ENCODE peak calls at places on chromosomes 5 and 9, in seven cellular contexts. One of them, this sample, is unnamed.

GRCh38 chr9:34553511-34554021 is 30.8 kb upstream of the ENHO start:
- DNase-seq in transverse colon: no peak
- DNase-seq in H1: no peak
- DNase-seq in endothelial cell of umbilical vein: no peak
- DNase-seq in sigmoid colon: peak; percentile 50
- DNase-seq in spleen: peak; percentile 64
- DNase-seq in upper lobe of left lung: peak; percentile 66
- DNase-seq in this sample: no peak

GRCh38 chr5:99243111-99243510 is 314.3 kb upstream of the CHD1 start:
- DNase-seq in sigmoid colon: no peak
- DNase-seq in H1: no peak
- DNase-seq in endothelial cell of umbilical vein: no peak
- DNase-seq in spleen: no peak
- DNase-seq in upper lobe of left lung: no peak
- DNase-seq in transverse colon: no peak
- DNase-seq in this sample: no peak

GRCh38 chr5:135063056-135063445 is 29.0 kb upstream of the PITX1 start:
- DNase-seq in endothelial cell of umbilical vein: no peak
- DNase-seq in sigmoid colon: peak; percentile 36
- DNase-seq in H1: no peak
- DNase-seq in upper lobe of left lung: no peak
- DNase-seq in spleen: peak; percentile 51
- DNase-seq in transverse colon: no peak
- DNase-seq in this sample: no peak

GRCh38 chr9:126809068-126809467 is 4.2 kb downstream of the ZBTB43 start:
- DNase-seq in sigmoid colon: no peak
- DNase-seq in upper lobe of left lung: no peak
- DNase-seq in endothelial cell of umbilical vein: no peak
- DNase-seq in transverse colon: no peak
- DNase-seq in H1: no peak
- DNase-seq in spleen: no peak
- DNase-seq in this sample: no peak

GRCh38 chr5:160001457-160001856 is 7.5 kb upstream of the TTC1 start:
- DNase-seq in spleen: no peak
- DNase-seq in upper lobe of left lung: no peak
- DNase-seq in endothelial cell of umbilical vein: no peak
- DNase-seq in H1: no peak
- DNase-seq in sigmoid colon: no peak
- DNase-seq in transverse colon: peak; percentile 26
- DNase-seq in this sample: no peak

GRCh38 chr5:135100011-135100410 is 66.0 kb upstream of the PITX1 start:
- DNase-seq in upper lobe of left lung: no peak
- DNase-seq in spleen: peak; percentile 16
- DNase-seq in endothelial cell of umbilical vein: no peak
- DNase-seq in sigmoid colon: no peak
- DNase-seq in H1: no peak
- DNase-seq in transverse colon: no peak
- DNase-seq in this sample: no peak

GRCh38 chr9:98081477-98082219 is 25.1 kb downstream of the NANS start:
- DNase-seq in endothelial cell of umbilical vein: peak; percentile 56
- DNase-seq in sigmoid colon: no peak
- DNase-seq in transverse colon: peak; percentile 57
- DNase-seq in spleen: peak; percentile 67
- DNase-seq in H1: no peak
- DNase-seq in upper lobe of left lung: no peak
- DNase-seq in this sample: no peak

GRCh38 chr9:126805546-126806262 is 864 bp downstream of the ZBTB43 start:
- DNase-seq in spleen: peak; percentile 80
- DNase-seq in sigmoid colon: peak; percentile 70
- DNase-seq in upper lobe of left lung: no peak
- DNase-seq in transverse colon: peak; percentile 74
- DNase-seq in endothelial cell of umbilical vein: peak; percentile 33
- DNase-seq in H1: no peak
- DNase-seq in this sample: peak; percentile 59

GRCh38 chr5:97838214-97838613 is 655.2 kb upstream of the RIOK2 start:
- DNase-seq in sigmoid colon: no peak
- DNase-seq in transverse colon: no peak
- DNase-seq in upper lobe of left lung: no peak
- DNase-seq in spleen: no peak
- DNase-seq in endothelial cell of umbilical vein: peak; percentile 96
- DNase-seq in H1: no peak
- DNase-seq in this sample: no peak

GRCh38 chr9:83299556-83299955 is 236.6 kb upstream of the RASEF start:
- DNase-seq in sigmoid colon: no peak
- DNase-seq in upper lobe of left lung: no peak
- DNase-seq in spleen: no peak
- DNase-seq in H1: no peak
- DNase-seq in transverse colon: no peak
- DNase-seq in endothelial cell of umbilical vein: peak; percentile 11
- DNase-seq in this sample: no peak

GRCh38 chr5:167708449-167708848 is 583.0 kb upstream of the WWC1 start:
- DNase-seq in upper lobe of left lung: no peak
- DNase-seq in H1: no peak
- DNase-seq in sigmoid colon: no peak
- DNase-seq in spleen: no peak
- DNase-seq in endothelial cell of umbilical vein: no peak
- DNase-seq in transverse colon: no peak
- DNase-seq in this sample: no peak

GRCh38 chr5:58462623-58463230 is 2.8 kb upstream of the PLK2 start:
- DNase-seq in transverse colon: peak; percentile 32
- DNase-seq in sigmoid colon: no peak
- DNase-seq in upper lobe of left lung: no peak
- DNase-seq in H1: no peak
- DNase-seq in spleen: no peak
- DNase-seq in endothelial cell of umbilical vein: peak; percentile 90
- DNase-seq in this sample: no peak

GRCh38 chr9:132031467-132031866 is 48.2 kb downstream of the MED27 start:
- DNase-seq in spleen: no peak
- DNase-seq in upper lobe of left lung: no peak
- DNase-seq in endothelial cell of umbilical vein: no peak
- DNase-seq in H1: no peak
- DNase-seq in transverse colon: no peak
- DNase-seq in sigmoid colon: no peak
- DNase-seq in this sample: no peak

GRCh38 chr5:156892223-156892622 is 42.1 kb downstream of the PPP1R2B start:
- DNase-seq in H1: no peak
- DNase-seq in upper lobe of left lung: no peak
- DNase-seq in endothelial cell of umbilical vein: no peak
- DNase-seq in transverse colon: no peak
- DNase-seq in sigmoid colon: no peak
- DNase-seq in spleen: no peak
- DNase-seq in this sample: no peak

GRCh38 chr5:54883374-54884194 is 101.8 kb downstream of the ESM1 start:
- DNase-seq in H1: peak; percentile 39
- DNase-seq in spleen: peak; percentile 78
- DNase-seq in transverse colon: peak; percentile 29
- DNase-seq in sigmoid colon: peak; percentile 84
- DNase-seq in endothelial cell of umbilical vein: peak; percentile 53
- DNase-seq in upper lobe of left lung: peak; percentile 86
- DNase-seq in this sample: no peak

GRCh38 chr9:95772320-95773060 is 103.0 kb upstream of the ERCC6L2 start:
- DNase-seq in upper lobe of left lung: peak; percentile 48
- DNase-seq in transverse colon: peak; percentile 79
- DNase-seq in spleen: no peak
- DNase-seq in endothelial cell of umbilical vein: no peak
- DNase-seq in H1: peak; percentile 29
- DNase-seq in sigmoid colon: peak; percentile 93
- DNase-seq in this sample: no peak

GRCh38 chr5:111165058-111165457 is 59.1 kb upstream of the CAMK4 start:
- DNase-seq in upper lobe of left lung: no peak
- DNase-seq in transverse colon: no peak
- DNase-seq in endothelial cell of umbilical vein: no peak
- DNase-seq in H1: no peak
- DNase-seq in spleen: no peak
- DNase-seq in sigmoid colon: no peak
- DNase-seq in this sample: no peak

GRCh38 chr9:78565481-78565880 is 268.6 kb downstream of the PSAT1 start:
- DNase-seq in upper lobe of left lung: no peak
- DNase-seq in spleen: no peak
- DNase-seq in sigmoid colon: no peak
- DNase-seq in H1: no peak
- DNase-seq in endothelial cell of umbilical vein: no peak
- DNase-seq in transverse colon: no peak
- DNase-seq in this sample: no peak

DNA sequence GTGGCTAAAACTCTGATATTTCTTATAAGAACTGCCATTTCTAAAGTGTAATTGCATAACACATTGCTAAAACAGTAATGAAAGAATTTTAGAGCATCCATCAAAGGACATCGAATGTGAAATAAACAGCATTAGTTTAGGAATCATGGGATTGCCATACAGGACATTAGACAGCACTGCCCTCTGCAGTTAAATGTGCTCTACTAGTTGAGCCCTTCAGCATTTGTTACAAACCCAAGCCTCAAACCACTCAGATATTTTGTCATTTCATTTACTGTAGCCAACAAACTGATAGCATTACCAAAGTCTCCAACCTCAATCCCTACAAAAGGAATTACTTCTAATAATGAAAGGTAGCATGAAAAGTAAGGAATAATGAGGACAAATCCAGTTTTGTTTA is 116.8 kb upstream of the COX7C start:
- DNase-seq in H1: no peak
- DNase-seq in transverse colon: no peak
- DNase-seq in endothelial cell of umbilical vein: no peak
- DNase-seq in sigmoid colon: no peak
- DNase-seq in spleen: no peak
- DNase-seq in upper lobe of left lung: no peak
- DNase-seq in this sample: no peak
- TF ChIP-seq CTCF in H1: no peak
- TF ChIP-seq CTCF in transverse colon: no peak
- TF ChIP-seq CTCF in endothelial cell of umbilical vein: no peak
- TF ChIP-seq CTCF in sigmoid colon: no peak
- TF ChIP-seq CTCF in spleen: no peak
- TF ChIP-seq CTCF in upper lobe of left lung: no peak
- TF ChIP-seq CTCF in this sample: no peak

GRCh38 chr9:92666236-92666635 is 3.7 kb downstream of the IPPK start:
- DNase-seq in sigmoid colon: no peak
- DNase-seq in upper lobe of left lung: no peak
- DNase-seq in spleen: peak; percentile 56
- DNase-seq in H1: no peak
- DNase-seq in endothelial cell of umbilical vein: no peak
- DNase-seq in transverse colon: no peak
- DNase-seq in this sample: peak; percentile 65
- TF ChIP-seq POLR2A in sigmoid colon: no peak
- TF ChIP-seq POLR2A in upper lobe of left lung: no peak
- TF ChIP-seq POLR2A in spleen: no peak
- TF ChIP-seq POLR2A in H1: no peak
- TF ChIP-seq POLR2A in endothelial cell of umbilical vein: no peak
- TF ChIP-seq POLR2A in transverse colon: no peak
- TF ChIP-seq POLR2A in this sample: no peak

DNA sequence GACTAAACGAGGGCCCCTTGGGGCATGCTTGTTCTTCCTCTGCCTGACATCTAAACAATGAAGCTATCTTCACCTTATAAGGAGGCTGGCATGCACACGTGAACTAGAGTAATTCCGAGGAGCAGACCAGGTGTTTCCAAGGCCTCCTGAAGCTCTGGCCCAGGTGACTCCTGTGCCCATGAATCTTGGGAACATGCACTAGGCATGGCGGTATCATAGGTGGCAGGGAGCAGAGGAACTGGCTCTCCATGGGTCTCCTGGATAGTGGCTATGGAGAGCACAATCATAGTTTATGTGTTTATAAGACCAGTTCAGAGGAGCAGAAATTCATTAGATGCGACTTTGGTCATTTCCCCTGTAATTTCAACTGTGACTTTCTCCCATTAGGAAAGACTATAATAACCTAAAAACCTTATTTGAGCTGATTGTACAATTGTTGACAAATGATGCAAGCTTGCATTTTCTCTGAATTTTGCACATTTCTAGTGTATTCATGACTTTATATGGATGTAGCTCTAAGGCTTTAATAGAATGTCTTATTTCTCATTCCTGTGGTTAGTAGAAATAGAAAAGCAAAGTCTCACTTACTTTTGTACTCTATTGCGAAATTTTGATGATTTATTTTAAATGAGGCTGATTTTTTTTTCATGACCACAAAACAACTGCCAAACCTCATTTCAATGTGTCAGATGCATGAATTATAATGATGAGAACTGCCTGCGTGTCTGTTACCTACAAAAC is 135.3 kb upstream of the RPS23 start:
- DNase-seq in upper lobe of left lung: no peak
- DNase-seq in spleen: no peak
- DNase-seq in transverse colon: no peak
- DNase-seq in H1: no peak
- DNase-seq in endothelial cell of umbilical vein: no peak
- DNase-seq in sigmoid colon: no peak
- DNase-seq in this sample: no peak
- TF ChIP-seq POLR2AphosphoS5 in upper lobe of left lung: no peak
- TF ChIP-seq POLR2AphosphoS5 in spleen: no peak
- TF ChIP-seq POLR2AphosphoS5 in transverse colon: no peak
- TF ChIP-seq POLR2AphosphoS5 in H1: no peak
- TF ChIP-seq POLR2AphosphoS5 in endothelial cell of umbilical vein: no peak
- TF ChIP-seq POLR2AphosphoS5 in sigmoid colon: no peak
- TF ChIP-seq POLR2AphosphoS5 in this sample: no peak

DNA sequence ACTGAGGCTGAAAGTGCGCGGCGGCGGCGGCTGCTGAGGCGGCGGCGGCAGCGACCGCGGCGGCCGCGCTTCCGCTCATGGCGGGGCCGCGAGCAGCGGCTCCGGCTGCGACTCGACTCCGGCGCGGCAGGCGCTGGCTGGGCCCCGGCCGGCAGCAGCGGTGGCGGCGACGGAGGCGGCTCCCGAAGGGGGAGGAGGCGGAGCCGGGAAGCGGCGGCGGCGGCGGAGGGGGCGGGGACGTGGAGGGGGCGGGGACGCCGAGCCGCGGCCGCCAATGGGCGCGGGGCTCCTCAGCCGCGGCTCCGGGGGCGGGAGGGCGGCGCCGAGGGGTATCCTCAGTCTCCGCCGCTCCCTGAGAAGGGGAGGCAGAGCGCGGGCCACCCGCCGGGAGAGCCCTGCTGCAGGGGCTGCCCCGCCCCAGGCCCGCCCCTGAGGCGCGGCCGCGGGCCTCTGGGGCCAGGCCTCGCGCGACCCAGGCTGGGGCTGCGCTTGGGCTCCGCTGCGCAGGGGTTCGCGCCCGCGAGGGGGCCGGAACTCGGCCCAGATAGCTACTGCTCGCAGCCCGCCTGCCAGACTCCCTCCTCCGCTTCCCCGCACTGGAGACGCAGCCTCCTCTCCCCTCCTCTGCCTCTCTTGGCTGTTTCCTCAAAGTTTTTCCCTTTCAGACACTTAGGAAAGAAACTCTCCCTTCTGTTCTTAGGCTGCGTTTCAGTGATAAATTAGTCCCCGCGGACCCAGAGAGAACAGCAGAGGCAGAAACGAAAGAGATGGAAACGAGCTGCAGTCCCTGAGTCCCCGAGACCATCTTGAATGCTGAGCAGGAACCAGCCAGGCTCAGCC is 85.0 kb upstream of the MELK start:
- DNase-seq in H1: peak; percentile 64
- DNase-seq in upper lobe of left lung: peak; percentile 98
- DNase-seq in sigmoid colon: peak; percentile 95
- DNase-seq in endothelial cell of umbilical vein: peak; percentile 88
- DNase-seq in transverse colon: peak; percentile 94
- DNase-seq in spleen: peak; percentile 98
- DNase-seq in this sample: peak; percentile 79
- TF ChIP-seq CTCF in H1: no peak
- TF ChIP-seq CTCF in upper lobe of left lung: peak; percentile 54
- TF ChIP-seq CTCF in sigmoid colon: peak; percentile 21
- TF ChIP-seq CTCF in endothelial cell of umbilical vein: no peak
- TF ChIP-seq CTCF in transverse colon: peak; percentile 59
- TF ChIP-seq CTCF in spleen: peak; percentile 19
- TF ChIP-seq CTCF in this sample: no peak